ENCODE peak calls at places on chromosomes 12 and 14, in six cellular contexts. D is LoVo; K is stimulated activated CD8-positive, alpha-beta memory T cell treated with anti-CD3 and anti-CD28 coated beads, Interleukin-15, amount 100 ng/mL, for 1 hour; U is erythroblast; L is HEK293T; O is OCI-M1. V is an unnamed sample.

GRCh38 chr12:67855103-67855502 is 134.1 kb upstream of the IFNG-AS1 start:
- DNase-seq in D (no peak), K (no peak), U (no peak), L (no peak), O (no peak), V (no peak)

GRCh38 chr12:127393896-127394295 is 873.1 kb upstream of the TMEM132C start:
- DNase-seq in D (no peak), K (no peak), U (no peak), L (no peak), O (no peak), V (peak; percentile 65)

GRCh38 chr12:129212221-129212630 is 358.9 kb downstream of the GLT1D1 start:
- DNase-seq in D (no peak), K (no peak), U (no peak), L (no peak), O (no peak), V (no peak)

GRCh38 chr12:110684322-110684836 is 4.5 kb downstream of the HVCN1 start:
- DNase-seq in D (no peak), K (no peak), U (no peak), L (no peak), O (no peak), V (no peak)

GRCh38 chr14:97458302-97459137 is 661.3 kb downstream of the VRK1 start:
- DNase-seq in D (no peak), K (peak; percentile 59), U (no peak), L (no peak), O (no peak), V (no peak)

GRCh38 chr12:132411457-132411856 is 78.5 kb upstream of the FBRSL1 start:
- DNase-seq in D (no peak), K (no peak), U (no peak), L (no peak), O (no peak), V (no peak)

GRCh38 chr12:8590842-8591545 is 21.7 kb downstream of the AICDA start:
- DNase-seq in D (no peak), K (no peak), U (no peak), L (no peak), O (peak; percentile 48), V (no peak)

GRCh38 chr14:75323571-75323970 is 44.9 kb downstream of the FOS start:
- DNase-seq in D (no peak), K (no peak), U (no peak), L (no peak), O (no peak), V (no peak)

GRCh38 chr14:96255501-96256366 is at the start of gene BDKRB1:
- DNase-seq in D (no peak), K (no peak), U (no peak), L (no peak), O (no peak), V (peak; percentile 69)

GRCh38 chr14:72824051-72824450 is 69.8 kb downstream of the DPF3 start:
- DNase-seq in D (no peak), K (no peak), U (no peak), L (no peak), O (no peak), V (no peak)

GRCh38 chr12:13071305-13072280 is 27.4 kb downstream of the FAM234B start:
- DNase-seq in D (no peak), K (no peak), U (no peak), L (no peak), O (peak; percentile 46), V (no peak)

GRCh38 chr12:108040968-108041367 is 88.1 kb upstream of the WSCD2 start:
- DNase-seq in D (no peak), K (no peak), U (no peak), L (no peak), O (peak; percentile 70), V (no peak)

GRCh38 chr12:124914392-124915248 is at the start of gene UBC:
- DNase-seq in D (peak; percentile 94), K (peak; percentile 84), U (no peak), L (peak; percentile 78), O (no peak), V (no peak)

GRCh38 chr12:95104919-95105452 is 31.6 kb upstream of the NR2C1 start:
- DNase-seq in D (no peak), K (no peak), U (peak; percentile 11), L (no peak), O (no peak), V (no peak)

GRCh38 chr12:92424338-92424737 is 278.5 kb upstream of the PLEKHG7 start:
- DNase-seq in D (no peak), K (no peak), U (no peak), L (no peak), O (no peak), V (no peak)

V was measured in amniotic stem cell.